ENCODE peak calls at places on chromosomes 3 and 15, in four cellular contexts. One of them, this sample, is unnamed.

GRCh38 chr15:98943609-98944111 is 63.9 kb downstream of the PGPEP1L start:
- DNase-seq in PC-3: no peak
- DNase-seq in tibial nerve: no peak
- DNase-seq in tibial artery: no peak
- DNase-seq in this sample: no peak

GRCh38 chr3:10189557-10190374 is 25.0 kb downstream of the IRAK2 start:
- DNase-seq in PC-3: peak; percentile 56
- DNase-seq in tibial nerve: peak; percentile 76
- DNase-seq in tibial artery: peak; percentile 97
- DNase-seq in this sample: peak; percentile 94

GRCh38 chr3:97021778-97022177 is 207.4 kb downstream of the EPHA6 start:
- DNase-seq in tibial artery: no peak
- DNase-seq in PC-3: no peak
- DNase-seq in tibial nerve: no peak
- DNase-seq in this sample: peak; percentile 64

GRCh38 chr3:179098388-179099077 is 26.9 kb upstream of the ZMAT3 start:
- DNase-seq in PC-3: peak; percentile 47
- DNase-seq in tibial artery: no peak
- DNase-seq in tibial nerve: no peak
- DNase-seq in this sample: peak; percentile 59

GRCh38 chr3:115657168-115657567 is 33.9 kb downstream of the GAP43 start:
- DNase-seq in tibial artery: no peak
- DNase-seq in tibial nerve: no peak
- DNase-seq in PC-3: no peak
- DNase-seq in this sample: no peak

GRCh38 chr3:127886276-127886862 is 28.7 kb upstream of the KBTBD12 start:
- DNase-seq in tibial nerve: no peak
- DNase-seq in PC-3: no peak
- DNase-seq in tibial artery: no peak
- DNase-seq in this sample: no peak

GRCh38 chr3:147360936-147361670 is 45.2 kb downstream of the ZIC4 start:
- DNase-seq in PC-3: no peak
- DNase-seq in tibial artery: no peak
- DNase-seq in tibial nerve: no peak
- DNase-seq in this sample: no peak

GRCh38 chr3:86996261-86996955 is 5.5 kb upstream of the VGLL3 start:
- DNase-seq in tibial artery: no peak
- DNase-seq in tibial nerve: no peak
- DNase-seq in PC-3: no peak
- DNase-seq in this sample: no peak

GRCh38 chr3:81443948-81444347 is 317.5 kb downstream of the GBE1 start:
- DNase-seq in PC-3: peak; percentile 86
- DNase-seq in tibial nerve: no peak
- DNase-seq in tibial artery: no peak
- DNase-seq in this sample: peak; percentile 87

GRCh38 chr15:83322061-83322460 is 37.6 kb upstream of the BNC1 start:
- DNase-seq in tibial nerve: no peak
- DNase-seq in tibial artery: no peak
- DNase-seq in PC-3: no peak
- DNase-seq in this sample: peak; percentile 94

GRCh38 chr3:150349314-150350097 is 58.6 kb upstream of the TSC22D2 start:
- DNase-seq in tibial nerve: peak; percentile 30
- DNase-seq in PC-3: no peak
- DNase-seq in tibial artery: peak; percentile 78
- DNase-seq in this sample: no peak

GRCh38 chr15:47586653-47587224 is 130.6 kb upstream of the SEMA6D start:
- DNase-seq in PC-3: peak; percentile 21
- DNase-seq in tibial nerve: no peak
- DNase-seq in tibial artery: no peak
- DNase-seq in this sample: no peak

GRCh38 chr3:36907911-36908646 is 36.8 kb downstream of the TRANK1 start:
- DNase-seq in tibial nerve: no peak
- DNase-seq in PC-3: peak; percentile 65
- DNase-seq in tibial artery: peak; percentile 70
- DNase-seq in this sample: no peak

GRCh38 chr3:49602877-49603411 is 48.7 kb downstream of the BSN start:
- DNase-seq in tibial nerve: no peak
- DNase-seq in tibial artery: no peak
- DNase-seq in PC-3: peak; percentile 77
- DNase-seq in this sample: peak; percentile 73

GRCh38 chr15:36791849-36792618 is 212.6 kb downstream of the CDIN1 start:
- DNase-seq in tibial nerve: no peak
- DNase-seq in PC-3: no peak
- DNase-seq in tibial artery: no peak
- DNase-seq in this sample: no peak

GRCh38 chr3:73827658-73828313 is 203.0 kb upstream of the PDZRN3 start:
- DNase-seq in tibial artery: no peak
- DNase-seq in tibial nerve: no peak
- DNase-seq in PC-3: no peak
- DNase-seq in this sample: no peak
- H3K27ac ChIP-seq in tibial artery: peak overlapping the region; percentile 76
- H3K27ac ChIP-seq in tibial nerve: no peak overlapping the region
- H3K27ac ChIP-seq in PC-3: no peak overlapping the region
- H3K27ac ChIP-seq in this sample: no peak overlapping the region

DNA sequence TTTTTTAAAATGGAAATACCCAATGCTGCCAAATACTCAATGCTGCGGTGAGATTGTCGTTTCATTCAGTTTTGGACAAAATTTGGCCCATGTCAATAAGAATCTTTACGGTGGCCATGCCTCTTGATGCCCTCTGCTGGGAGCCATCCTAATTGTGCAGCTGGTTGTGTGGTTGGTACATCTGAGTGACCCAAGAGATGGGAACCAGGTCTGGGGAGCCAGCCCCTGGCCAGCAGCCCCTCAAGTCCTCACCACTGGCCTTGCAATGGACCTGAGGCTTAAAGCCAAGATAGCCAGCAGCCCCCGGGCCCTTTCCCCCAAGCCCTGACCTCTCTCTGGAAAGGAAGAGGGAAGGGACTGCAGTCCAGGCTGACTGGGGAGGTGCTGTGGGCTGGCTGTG is 36.4 kb upstream of the ESYT3 start:
- DNase-seq in tibial nerve: no peak
- DNase-seq in PC-3: peak; percentile 4
- DNase-seq in tibial artery: no peak
- DNase-seq in this sample: no peak
- TF ChIP-seq CTCF in tibial nerve: no peak
- TF ChIP-seq CTCF in PC-3: peak; percentile 45
- TF ChIP-seq CTCF in tibial artery: no peak
- TF ChIP-seq CTCF in this sample: peak; percentile 43

GRCh38 chr15:67380921-67381320 is 126.3 kb downstream of the IQCH start:
- DNase-seq in tibial artery: no peak
- DNase-seq in tibial nerve: no peak
- DNase-seq in PC-3: no peak
- DNase-seq in this sample: no peak
- H3K27ac ChIP-seq in tibial artery: no peak overlapping the region
- H3K27ac ChIP-seq in tibial nerve: no peak overlapping the region
- H3K27ac ChIP-seq in PC-3: no peak overlapping the region
- H3K27ac ChIP-seq in this sample: no peak overlapping the region

GRCh38 chr3:184489457-184489856 is 72.1 kb upstream of the EPHB3 start:
- DNase-seq in tibial artery: no peak
- DNase-seq in tibial nerve: no peak
- DNase-seq in PC-3: no peak
- DNase-seq in this sample: no peak

GRCh38 chr3:184485256-184485655 is 76.3 kb upstream of the EPHB3 start:
- DNase-seq in tibial artery: no peak
- DNase-seq in PC-3: no peak
- DNase-seq in tibial nerve: no peak
- DNase-seq in this sample: no peak

GRCh38 chr3:184488577-184488976 is 73.0 kb upstream of the EPHB3 start:
- DNase-seq in tibial nerve: no peak
- DNase-seq in PC-3: no peak
- DNase-seq in tibial artery: no peak
- DNase-seq in this sample: no peak

GRCh38 chr3:184485906-184486305 is 75.7 kb upstream of the EPHB3 start:
- DNase-seq in PC-3: no peak
- DNase-seq in tibial artery: no peak
- DNase-seq in tibial nerve: no peak
- DNase-seq in this sample: no peak

DNA sequence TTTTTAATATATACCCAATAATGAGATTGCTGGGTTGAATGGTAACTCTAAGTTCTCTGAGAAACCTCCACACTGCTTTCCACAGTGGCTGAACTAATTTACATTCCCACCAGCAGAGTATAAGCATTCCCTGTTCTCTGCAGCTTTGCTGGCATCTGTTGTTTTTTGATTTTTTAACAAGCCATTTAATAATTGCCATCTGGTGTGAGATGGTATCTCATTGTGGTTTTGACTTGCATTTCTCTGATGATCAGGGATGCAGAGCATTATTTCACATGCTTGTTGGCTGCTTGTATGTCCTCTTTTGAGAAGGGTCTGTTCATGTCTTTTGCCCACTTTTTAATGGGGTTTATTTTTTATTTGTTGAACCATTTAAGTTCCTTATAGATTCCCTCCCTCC is 75.0 kb upstream of the EPHB3 start:
- DNase-seq in tibial artery: no peak
- DNase-seq in PC-3: no peak
- DNase-seq in tibial nerve: no peak
- DNase-seq in this sample: no peak
- TF ChIP-seq CTCF in tibial artery: no peak
- TF ChIP-seq CTCF in PC-3: no peak
- TF ChIP-seq CTCF in tibial nerve: no peak
- TF ChIP-seq CTCF in this sample: no peak

GRCh38 chr15:96678386-96678785 is 347.9 kb downstream of the NR2F2 start:
- DNase-seq in tibial nerve: no peak
- DNase-seq in tibial artery: no peak
- DNase-seq in PC-3: no peak
- DNase-seq in this sample: no peak
- H3K27ac ChIP-seq in tibial nerve: no peak overlapping the region
- H3K27ac ChIP-seq in tibial artery: no peak overlapping the region
- H3K27ac ChIP-seq in PC-3: no peak overlapping the region
- H3K27ac ChIP-seq in this sample: no peak overlapping the region

GRCh38 chr15:26295331-26295730 is 432.2 kb upstream of the ATP10A start:
- DNase-seq in tibial artery: no peak
- DNase-seq in PC-3: no peak
- DNase-seq in tibial nerve: no peak
- DNase-seq in this sample: no peak

GRCh38 chr15:26298666-26299065 is 435.5 kb upstream of the ATP10A start:
- DNase-seq in tibial artery: no peak
- DNase-seq in tibial nerve: no peak
- DNase-seq in PC-3: peak; percentile 1
- DNase-seq in this sample: no peak

GRCh38 chr15:26298010-26298661 is 435.0 kb upstream of the ATP10A start:
- DNase-seq in PC-3: no peak
- DNase-seq in tibial artery: no peak
- DNase-seq in tibial nerve: no peak
- DNase-seq in this sample: no peak

DNA sequence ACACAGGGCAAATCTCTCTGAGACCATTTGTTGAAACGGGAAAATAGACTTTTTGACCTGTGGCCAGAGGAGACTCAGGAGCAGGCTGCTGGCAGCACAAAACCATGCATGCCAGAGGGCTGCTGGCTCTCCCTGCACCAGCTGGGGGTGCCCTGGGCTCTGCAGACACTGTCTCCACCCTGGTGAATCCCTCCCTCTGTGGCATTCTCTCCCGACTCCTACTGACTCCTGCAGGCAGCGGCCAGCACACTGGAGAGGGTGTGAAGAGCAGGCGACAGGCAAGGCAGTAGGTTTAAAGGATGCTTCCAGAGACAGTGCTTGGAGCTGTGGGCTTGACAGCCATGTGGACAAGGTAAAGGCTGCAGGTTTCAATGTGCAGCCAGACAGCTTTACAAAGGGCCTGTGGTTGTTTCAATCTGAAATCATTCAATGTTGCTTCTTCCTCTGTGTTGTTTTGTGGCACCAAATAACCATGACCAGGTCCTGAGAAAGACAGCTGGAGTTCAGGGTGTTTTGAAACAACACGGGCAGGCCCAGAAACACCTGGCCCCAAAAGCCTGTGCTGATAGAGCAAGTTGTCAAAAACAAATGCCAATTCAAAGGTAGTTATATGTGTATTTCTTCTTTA is 431.0 kb upstream of the ATP10A start:
- DNase-seq in tibial artery: no peak
- DNase-seq in PC-3: no peak
- DNase-seq in tibial nerve: no peak
- DNase-seq in this sample: no peak
- TF ChIP-seq CTCF in tibial artery: no peak
- TF ChIP-seq CTCF in PC-3: no peak
- TF ChIP-seq CTCF in tibial nerve: no peak
- TF ChIP-seq CTCF in this sample: no peak